ENCODE peak calls at places on chromosomes 4 and X, in five cellular contexts. B is IMR-90, P is neuronal stem cell, Y is H9, M is mesendoderm. R is an unnamed sample.

GRCh38 chr4:187961171-187961570 is 34.4 kb upstream of the ZFP42 start:
- DNase-seq in B (no peak), M (no peak), P (no peak), Y (no peak), R (no peak)

GRCh38 chr4:183996868-183997267 is 91.8 kb downstream of the STOX2 start:
- DNase-seq in Y (no peak), P (no peak), B (peak; percentile 90), M (no peak), R (peak; percentile 35)

GRCh38 chr4:152294331-152294730 is 241.6 kb downstream of the FBXW7 start:
- DNase-seq in P (no peak), B (no peak), M (no peak), Y (no peak), R (no peak)

GRCh38 chr4:31068257-31069075 is 348.3 kb downstream of the PCDH7 start:
- DNase-seq in M (no peak), P (no peak), Y (no peak), B (peak; percentile 29), R (peak; percentile 30)

GRCh38 chr4:17138847-17139246 is 240.4 kb upstream of the LDB2 start:
- DNase-seq in M (no peak), Y (no peak), B (peak; percentile 58), P (no peak), R (no peak)

GRCh38 chr4:137640156-137640837 is 108.0 kb upstream of the PCDH18 start:
- DNase-seq in M (no peak), B (no peak), P (no peak), Y (no peak), R (no peak)

GRCh38 chr4:78654809-78655208 is 103.2 kb downstream of the ANXA3 start:
- DNase-seq in Y (no peak), M (no peak), B (peak; percentile 58), P (no peak), R (no peak)

GRCh38 chr4:145840162-145840768 is 98.4 kb downstream of the ZNF827 start:
- DNase-seq in M (peak; percentile 28), B (peak; percentile 38), P (no peak), Y (no peak), R (peak; percentile 51)

GRCh38 chr4:153438916-153439756 is 27.0 kb upstream of the TMEM131L start:
- DNase-seq in M (no peak), Y (no peak), B (no peak), P (no peak), R (no peak)

GRCh38 chr4:152820073-152820472 is 40.3 kb downstream of the ARFIP1 start:
- DNase-seq in P (no peak), M (no peak), Y (no peak), B (no peak), R (no peak)

GRCh38 chr4:81631958-81632439 is 160.3 kb upstream of the RASGEF1B start:
- DNase-seq in P (no peak), B (peak; percentile 43), M (peak; percentile 93), Y (no peak), R (peak; percentile 70)

GRCh38 chrX:3763111-3763510 is 49.7 kb upstream of the PRKX start:
- DNase-seq in M (no peak), B (no peak), Y (no peak), P (no peak), R (no peak)

GRCh38 chr4:138398297-138398696 is 156.1 kb upstream of the SLC7A11 start:
- DNase-seq in P (peak; percentile 30), Y (peak; percentile 41), B (no peak), M (peak; percentile 82), R (no peak)

GRCh38 chrX:153411255-153411987 is at the start of gene ZFP92:
- DNase-seq in Y (no peak), P (no peak), M (no peak), B (no peak), R (peak; percentile 14)

GRCh38 chr4:153645183-153645582 is 38.9 kb upstream of the TLR2 start:
- DNase-seq in B (no peak), Y (no peak), M (peak; percentile 40), P (no peak), R (no peak)

GRCh38 chr4:121728798-121729226 is 32.0 kb upstream of the ANXA5 start:
- DNase-seq in M (no peak), B (peak; percentile 89), P (no peak), Y (no peak), R (peak; percentile 80)

GRCh38 chr4:153079824-153080486 is 124.3 kb upstream of the TRIM2 start:
- DNase-seq in M (no peak), Y (no peak), P (no peak), B (no peak), R (no peak)

GRCh38 chrX:52574416-52575275 is 57.8 kb upstream of the XAGE1B start:
- DNase-seq in M (peak; percentile 61), Y (no peak), P (peak; percentile 31), B (peak; percentile 61), R (peak; percentile 45)

DNA sequence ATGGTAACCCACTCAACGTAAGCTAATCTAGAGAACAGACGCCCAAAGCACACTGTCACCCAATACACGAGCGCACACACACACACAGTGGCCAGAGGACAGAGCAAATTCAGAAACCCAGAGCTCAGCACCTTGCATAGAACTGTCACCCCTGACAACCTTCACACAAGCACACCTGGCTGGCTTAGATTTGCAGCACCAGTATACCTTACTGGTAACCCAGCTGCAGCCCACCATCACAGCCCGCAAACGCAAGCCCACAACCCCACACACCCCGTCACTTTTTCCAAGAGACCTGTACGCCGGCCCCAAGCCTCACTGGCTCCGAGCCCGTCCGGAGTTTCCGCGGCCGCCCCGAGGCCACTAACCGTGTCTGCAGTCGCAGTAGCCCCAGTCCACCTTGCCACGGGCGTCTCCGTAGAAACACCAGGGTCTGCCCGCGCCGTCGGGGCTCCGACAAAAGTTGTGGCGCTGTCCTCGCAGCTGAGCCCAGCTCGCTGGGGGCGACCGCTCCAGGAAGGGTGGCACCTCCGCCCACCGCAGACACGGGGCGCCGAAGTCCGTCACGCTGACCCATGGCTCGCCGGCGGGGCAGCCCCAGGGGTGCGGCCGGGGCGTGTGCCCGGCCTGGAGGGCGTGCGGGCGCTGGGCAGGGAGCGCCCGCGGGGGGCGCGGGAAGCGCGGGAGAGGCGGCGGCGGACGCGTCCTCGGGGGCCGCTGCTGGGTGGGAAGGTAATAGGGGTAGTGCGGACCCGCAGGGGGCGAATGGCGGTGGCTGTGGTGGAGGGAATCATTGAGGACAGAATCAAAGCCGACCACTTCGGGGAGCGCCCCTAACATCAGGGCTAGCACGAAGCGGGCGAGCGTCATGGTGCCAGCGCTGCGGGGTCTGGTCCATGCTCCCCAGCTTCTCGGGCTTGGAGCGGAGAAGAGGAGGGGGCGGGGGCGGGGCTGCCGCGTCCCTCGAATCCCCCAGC is 664 bp downstream of the PRSS12 start:
- DNase-seq in M (peak; percentile 72), B (peak; percentile 59), Y (peak; percentile 57), P (peak; percentile 35), R (peak; percentile 47)
- H4K8ac ChIP-seq in M (no peak overlapping the region), B (peak overlapping the region; percentile 41), Y (no peak overlapping the region), P (peak overlapping the region; percentile 54), R (peak overlapping the region; percentile 78)

DNA sequence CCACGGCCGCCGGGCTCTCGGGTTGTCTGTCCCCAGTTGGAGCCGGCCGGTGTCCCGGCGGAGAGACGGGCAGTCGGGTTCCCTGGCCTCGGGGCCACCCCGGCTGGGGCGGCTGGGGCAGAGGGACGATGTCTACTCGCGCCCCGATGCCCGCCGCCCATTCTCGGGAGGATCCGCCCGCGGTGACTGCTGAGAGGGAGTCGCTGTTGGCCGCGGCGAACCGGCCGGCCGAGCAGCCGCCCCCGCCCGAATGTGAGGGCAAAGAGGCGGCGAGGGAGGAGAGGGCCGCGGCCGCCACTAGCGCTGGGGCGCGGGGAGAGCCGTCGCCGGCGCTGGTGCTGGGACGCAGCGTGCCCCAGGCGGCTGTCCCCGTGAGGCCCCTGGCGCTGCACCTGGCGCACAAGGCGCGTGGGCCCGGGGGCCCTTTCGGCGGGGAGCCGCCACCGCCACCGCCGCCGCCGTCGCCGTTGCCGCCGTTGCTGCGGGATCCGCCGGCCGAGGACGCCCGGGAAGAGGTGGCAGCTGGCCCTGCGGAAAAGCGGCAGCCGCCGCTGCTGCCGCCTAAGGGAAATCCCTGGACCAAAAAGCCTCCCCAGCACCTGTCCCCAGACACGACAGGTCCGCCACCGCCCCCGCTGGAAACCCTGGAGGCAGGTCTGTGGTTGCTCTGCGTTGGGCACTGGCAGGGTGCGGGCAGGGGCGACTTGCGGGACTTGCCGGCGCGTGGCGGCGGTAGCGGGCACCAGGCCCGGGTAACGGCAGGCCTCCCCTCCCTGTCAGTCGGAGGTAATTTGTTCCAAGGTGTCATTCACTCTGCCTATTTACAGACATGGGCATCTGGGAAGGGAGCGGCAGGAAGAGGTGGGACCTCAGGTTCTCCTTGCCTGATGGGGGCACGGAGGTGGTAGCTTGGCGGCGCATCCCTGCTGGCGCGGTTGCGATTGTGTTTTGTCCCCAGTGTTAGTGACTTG is 739 bp downstream of the LARP1B start:
- DNase-seq in Y (peak; percentile 76), M (peak; percentile 86), B (peak; percentile 15), P (peak; percentile 52), R (peak; percentile 61)
- H4K8ac ChIP-seq in Y (no peak overlapping the region), M (no peak overlapping the region), B (no peak overlapping the region), P (peak overlapping the region; percentile 43), R (peak overlapping the region; percentile 41)

GRCh38 chr4:165031436-165032211 is at the start of gene TRIM60:
- DNase-seq in P (no peak), M (no peak), B (no peak), Y (no peak), R (no peak)
- H4K8ac ChIP-seq in P (no peak within 1 kb of the TSS), M (no peak within 1 kb of the TSS), B (no peak within 1 kb of the TSS), Y (no peak within 1 kb of the TSS), R (no peak within 1 kb of the TSS)

DNA sequence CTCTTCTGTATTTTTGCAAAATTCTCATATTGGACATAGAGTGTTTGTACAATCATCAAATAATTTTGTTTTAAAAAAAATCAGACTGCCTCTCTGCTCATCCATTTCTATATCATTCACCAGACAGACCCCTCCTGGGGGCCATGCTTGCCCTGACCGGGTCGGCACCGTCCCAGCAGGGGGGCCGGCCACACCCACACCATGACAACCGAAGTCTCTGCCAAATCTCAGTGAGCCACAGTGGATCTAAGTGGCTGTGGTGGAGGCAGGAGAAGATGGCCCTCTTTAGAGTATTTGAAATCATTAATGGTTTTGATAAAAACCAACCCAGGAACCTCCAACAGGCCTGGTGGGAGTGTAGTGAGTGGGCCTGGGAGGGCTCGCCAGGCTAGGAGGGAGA is 66.9 kb upstream of the ADRA2C start:
- DNase-seq in Y (no peak), P (no peak), B (no peak), M (no peak), R (no peak)
- H4K8ac ChIP-seq in Y (no peak overlapping the region), P (no peak overlapping the region), B (no peak overlapping the region), M (no peak overlapping the region), R (no peak overlapping the region)

GRCh38 chr4:40258624-40259023 is 61.8 kb downstream of the RHOH start:
- DNase-seq in P (no peak), B (no peak), M (no peak), Y (no peak), R (no peak)
- H4K8ac ChIP-seq in P (no peak overlapping the region), B (no peak overlapping the region), M (peak overlapping the region; percentile 68), Y (no peak overlapping the region), R (peak overlapping the region; percentile 14)

DNA sequence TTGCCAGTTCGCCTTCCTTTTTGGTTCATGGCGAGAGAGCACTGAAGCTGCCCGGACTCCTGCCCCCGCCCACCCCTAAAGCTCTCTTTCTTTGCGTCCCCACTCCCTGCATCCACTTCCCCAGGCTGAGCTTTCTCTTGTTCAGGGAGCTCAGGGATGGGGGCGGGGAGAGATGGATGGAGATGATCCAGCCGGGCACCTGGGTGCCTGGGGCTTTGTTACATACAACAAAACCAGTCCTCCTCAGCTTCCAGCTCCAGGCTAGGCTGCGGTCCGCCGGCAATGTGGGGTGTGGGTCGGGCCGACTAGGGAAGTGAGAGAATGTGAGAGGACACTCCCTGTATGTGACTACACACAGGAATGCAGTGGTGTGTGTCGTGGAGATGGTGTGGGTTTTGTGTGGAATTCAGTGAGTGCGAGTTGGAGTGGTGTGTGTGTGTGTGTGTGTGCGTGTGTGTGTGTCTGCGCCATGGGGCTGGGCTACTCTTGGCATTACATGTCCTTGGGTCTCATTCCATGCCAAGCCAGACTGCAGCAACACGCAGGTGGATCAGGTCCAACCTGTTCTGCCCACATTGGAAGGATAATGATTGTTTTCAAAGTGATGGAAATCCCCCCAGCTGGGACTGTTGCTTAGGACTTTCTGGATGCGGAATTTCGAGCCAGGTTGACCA is 149.3 kb upstream of the CHRDL1 start:
- DNase-seq in P (peak; percentile 17), Y (peak; percentile 56), M (peak; percentile 33), B (no peak), R (no peak)
- H4K8ac ChIP-seq in P (no peak overlapping the region), Y (no peak overlapping the region), M (no peak overlapping the region), B (no peak overlapping the region), R (no peak overlapping the region)